ENCODE peak calls at places on chromosomes 13 and 19, in five cellular contexts. One of them, this sample, is unnamed.

GRCh38 chr13:28329395-28330158 is 165.4 kb downstream of the FLT1 start:
- DNase-seq in HT1080: peak
- DNase-seq in stimulated activated CD4-positive, alpha-beta T cell treated with anti-CD3 and anti-CD28 coated beads, Interleukin-1b, Interleukin-23, amount 100 ng/mL, for 1 hour: no peak
- DNase-seq in fibroblast of gingiva: peak
- DNase-seq in T47D: no peak
- DNase-seq in this sample: no peak

GRCh38 chr13:112588490-112589297 is 741 bp upstream of the TUBGCP3 start:
- DNase-seq in HT1080: no peak
- DNase-seq in stimulated activated CD4-positive, alpha-beta T cell treated with anti-CD3 and anti-CD28 coated beads, Interleukin-1b, Interleukin-23, amount 100 ng/mL, for 1 hour: no peak
- DNase-seq in fibroblast of gingiva: no peak
- DNase-seq in T47D: no peak
- DNase-seq in this sample: peak

GRCh38 chr19:41431426-41432386 is 4.5 kb upstream of the B3GNT8 start:
- DNase-seq in HT1080: no peak
- DNase-seq in stimulated activated CD4-positive, alpha-beta T cell treated with anti-CD3 and anti-CD28 coated beads, Interleukin-1b, Interleukin-23, amount 100 ng/mL, for 1 hour: no peak
- DNase-seq in fibroblast of gingiva: peak
- DNase-seq in T47D: no peak
- DNase-seq in this sample: no peak

GRCh38 chr13:23979361-23980159 is 82.3 kb upstream of the C1QTNF9B start:
- DNase-seq in HT1080: peak
- DNase-seq in stimulated activated CD4-positive, alpha-beta T cell treated with anti-CD3 and anti-CD28 coated beads, Interleukin-1b, Interleukin-23, amount 100 ng/mL, for 1 hour: no peak
- DNase-seq in fibroblast of gingiva: peak
- DNase-seq in T47D: peak
- DNase-seq in this sample: peak

GRCh38 chr13:113145496-113145895 is 13.0 kb upstream of the PROZ start:
- DNase-seq in HT1080: no peak
- DNase-seq in stimulated activated CD4-positive, alpha-beta T cell treated with anti-CD3 and anti-CD28 coated beads, Interleukin-1b, Interleukin-23, amount 100 ng/mL, for 1 hour: no peak
- DNase-seq in fibroblast of gingiva: no peak
- DNase-seq in T47D: no peak
- DNase-seq in this sample: no peak

GRCh38 chr13:49791214-49791752 is 1.2 kb downstream of the KPNA3 start:
- DNase-seq in HT1080: peak
- DNase-seq in stimulated activated CD4-positive, alpha-beta T cell treated with anti-CD3 and anti-CD28 coated beads, Interleukin-1b, Interleukin-23, amount 100 ng/mL, for 1 hour: no peak
- DNase-seq in fibroblast of gingiva: peak
- DNase-seq in T47D: peak
- DNase-seq in this sample: peak

GRCh38 chr19:42285546-42285945 is 16.4 kb upstream of the PRR19 start:
- DNase-seq in HT1080: no peak
- DNase-seq in stimulated activated CD4-positive, alpha-beta T cell treated with anti-CD3 and anti-CD28 coated beads, Interleukin-1b, Interleukin-23, amount 100 ng/mL, for 1 hour: no peak
- DNase-seq in fibroblast of gingiva: no peak
- DNase-seq in T47D: no peak
- DNase-seq in this sample: no peak

GRCh38 chr13:112095354-112095753 is 28.4 kb downstream of the SOX1 start:
- DNase-seq in HT1080: no peak
- DNase-seq in stimulated activated CD4-positive, alpha-beta T cell treated with anti-CD3 and anti-CD28 coated beads, Interleukin-1b, Interleukin-23, amount 100 ng/mL, for 1 hour: no peak
- DNase-seq in fibroblast of gingiva: no peak
- DNase-seq in T47D: no peak
- DNase-seq in this sample: no peak

GRCh38 chr13:73608157-73608516 is 526.1 kb downstream of the KLF12 start:
- DNase-seq in HT1080: no peak
- DNase-seq in stimulated activated CD4-positive, alpha-beta T cell treated with anti-CD3 and anti-CD28 coated beads, Interleukin-1b, Interleukin-23, amount 100 ng/mL, for 1 hour: no peak
- DNase-seq in fibroblast of gingiva: no peak
- DNase-seq in T47D: no peak
- DNase-seq in this sample: no peak

GRCh38 chr19:52665047-52665446 is 26.9 kb upstream of the ZNF83 start:
- DNase-seq in HT1080: no peak
- DNase-seq in stimulated activated CD4-positive, alpha-beta T cell treated with anti-CD3 and anti-CD28 coated beads, Interleukin-1b, Interleukin-23, amount 100 ng/mL, for 1 hour: no peak
- DNase-seq in fibroblast of gingiva: no peak
- DNase-seq in T47D: no peak
- DNase-seq in this sample: no peak

GRCh38 chr19:29887498-29887897 is 54.5 kb upstream of the URI1 start:
- DNase-seq in HT1080: peak
- DNase-seq in stimulated activated CD4-positive, alpha-beta T cell treated with anti-CD3 and anti-CD28 coated beads, Interleukin-1b, Interleukin-23, amount 100 ng/mL, for 1 hour: no peak
- DNase-seq in fibroblast of gingiva: no peak
- DNase-seq in T47D: no peak
- DNase-seq in this sample: no peak

GRCh38 chr13:21673592-21674270 is 2.9 kb downstream of the FGF9 start:
- DNase-seq in HT1080: no peak
- DNase-seq in stimulated activated CD4-positive, alpha-beta T cell treated with anti-CD3 and anti-CD28 coated beads, Interleukin-1b, Interleukin-23, amount 100 ng/mL, for 1 hour: no peak
- DNase-seq in fibroblast of gingiva: no peak
- DNase-seq in T47D: peak
- DNase-seq in this sample: no peak

This sample was measured in CD4-positive, CD25-positive, alpha-beta regulatory T cell.